ENCODE peak calls at places on chromosomes 12 and 14, in five cellular contexts. V is breast epithelium, O is K562, C is GM12878, H is HCT116. D is an unnamed sample. For H3K9me3, the result is how much of the 10 kb centered on the place peaks cover.

GRCh38 chr12:51238037-51238509 is 553 bp upstream of the DAZAP2 start:
- DNase-seq in C (no peak), O (no peak), H (no peak), V (no peak), D (peak)

GRCh38 chr12:72271741-72272661 is at the start of gene TRHDE:
- DNase-seq in C (no peak), H (no peak), V (no peak), O (no peak), D (no peak)

GRCh38 chr12:77167801-77168200 is 102.4 kb upstream of the E2F7 start:
- DNase-seq in H (no peak), V (no peak), O (no peak), C (no peak), D (no peak)

GRCh38 chr14:23539209-23539866 is 12.2 kb downstream of the ZFHX2 start:
- DNase-seq in O (peak), V (no peak), C (no peak), H (peak), D (no peak)

GRCh38 chr12:45216983-45217485 is 1.1 kb downstream of the ANO6 start:
- DNase-seq in H (no peak), O (no peak), V (no peak), C (no peak), D (no peak)

GRCh38 chr12:117098071-117098360 is 1.2 kb downstream of the TESC start:
- DNase-seq in O (no peak), H (no peak), V (no peak), C (no peak), D (no peak)

GRCh38 chr12:91744613-91745012 is 401.0 kb downstream of the BTG1 start:
- DNase-seq in H (no peak), O (no peak), V (no peak), C (no peak), D (no peak)

GRCh38 chr14:47674148-47674545 is 1.3 kb downstream of the MDGA2 start:
- DNase-seq in V (no peak), C (no peak), O (no peak), H (no peak), D (no peak)

GRCh38 chr12:42643881-42644579 is 54.5 kb upstream of the PRICKLE1 start:
- DNase-seq in V (no peak), C (no peak), H (no peak), O (no peak), D (no peak)

GRCh38 chr14:76919811-76920571 is 93.8 kb downstream of the LRRC74A start:
- DNase-seq in H (no peak), V (no peak), O (no peak), C (no peak), D (peak)

GRCh38 chr14:106491851-106492250 is 965.5 kb downstream of the TMEM121 start:
- DNase-seq in C (no peak), V (no peak), O (no peak), H (no peak), D (no peak)
- H3K9me3 ChIP-seq in C (under half), V (under half), O (under half), H (under half), D (under half)

GRCh38 chr12:6980075-6980474 is 9.4 kb downstream of the EMG1 start:
- DNase-seq in H (no peak), O (no peak), V (no peak), C (no peak), D (no peak)

GRCh38 chr12:6977653-6978052 is 6.9 kb downstream of the EMG1 start:
- DNase-seq in C (no peak), V (no peak), O (no peak), H (no peak), D (no peak)

GRCh38 chr12:6979453-6979852 is 8.7 kb downstream of the EMG1 start:
- DNase-seq in V (no peak), C (no peak), O (no peak), H (no peak), D (no peak)

GRCh38 chr12:6979021-6979420 is 8.3 kb downstream of the EMG1 start:
- DNase-seq in V (no peak), H (no peak), O (no peak), C (no peak), D (no peak)

DNA sequence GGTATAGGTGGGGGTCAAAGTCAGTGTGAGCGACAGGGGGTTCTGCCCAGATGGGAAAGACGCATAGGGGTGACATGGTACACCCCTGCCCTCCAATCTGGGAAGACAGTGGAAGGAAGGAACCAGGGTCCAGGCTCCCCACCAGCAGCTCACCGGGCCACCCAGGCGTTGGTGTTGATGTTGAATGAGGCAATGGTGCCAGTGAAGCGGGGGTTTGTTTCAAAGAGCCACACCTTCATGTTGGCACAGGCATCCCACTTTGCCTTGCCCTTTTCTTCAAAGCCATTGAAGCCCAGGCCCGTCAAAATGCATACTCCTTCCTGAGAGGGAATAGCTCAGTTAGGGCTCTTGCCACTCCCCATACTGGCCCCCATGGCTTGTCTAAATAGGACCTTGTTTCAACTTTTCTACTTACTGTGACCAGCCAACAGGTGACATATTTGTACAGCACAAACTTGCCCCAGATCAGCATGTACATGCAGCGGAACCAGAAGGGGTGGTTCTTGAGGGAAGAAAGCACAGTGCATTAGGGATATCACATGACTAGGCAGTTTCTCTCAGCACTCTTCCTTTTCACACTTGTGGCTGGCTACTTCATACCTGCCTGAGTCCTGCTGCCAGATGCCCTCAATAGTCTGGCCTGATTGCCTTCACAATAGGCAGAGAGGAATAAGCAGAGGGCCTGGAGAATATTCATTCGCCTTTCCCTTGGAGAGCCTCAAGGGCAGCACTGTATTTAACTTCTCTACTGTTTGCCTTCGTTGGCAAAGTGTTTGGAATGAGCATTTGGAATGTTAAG is 7.7 kb downstream of the EMG1 start:
- DNase-seq in C (no peak), V (no peak), O (no peak), H (no peak), D (no peak)
- TF ChIP-seq POLR2AphosphoS5 in C (no peak), V (no peak), O (peak), H (no peak), D (no peak)

GRCh38 chr12:22272596-22272995 is 61.9 kb downstream of the ST8SIA1 start:
- DNase-seq in H (no peak), V (no peak), O (no peak), C (no peak), D (no peak)

GRCh38 chr12:22271036-22271435 is 63.5 kb downstream of the ST8SIA1 start:
- DNase-seq in C (no peak), O (no peak), V (no peak), H (no peak), D (no peak)

GRCh38 chr12:22276846-22277245 is 57.7 kb downstream of the ST8SIA1 start:
- DNase-seq in H (no peak), C (no peak), V (no peak), O (no peak), D (no peak)

GRCh38 chr12:22275847-22276246 is 58.7 kb downstream of the ST8SIA1 start:
- DNase-seq in V (peak), O (no peak), C (no peak), H (no peak), D (peak)

GRCh38 chr12:22276313-22276712 is 58.2 kb downstream of the ST8SIA1 start:
- DNase-seq in C (no peak), V (no peak), H (no peak), O (no peak), D (no peak)
- H3K27ac ChIP-seq in C (no peak), V (peak), H (no peak), O (no peak), D (no peak)

GRCh38 chr12:133174901-133175300 is 6.4 kb upstream of the ZNF268 start:
- DNase-seq in O (no peak), H (no peak), C (no peak), V (no peak), D (no peak)
- H3K9me3 ChIP-seq in O (under half), H (under half), C (under half), V (under half), D (half or more)

DNA sequence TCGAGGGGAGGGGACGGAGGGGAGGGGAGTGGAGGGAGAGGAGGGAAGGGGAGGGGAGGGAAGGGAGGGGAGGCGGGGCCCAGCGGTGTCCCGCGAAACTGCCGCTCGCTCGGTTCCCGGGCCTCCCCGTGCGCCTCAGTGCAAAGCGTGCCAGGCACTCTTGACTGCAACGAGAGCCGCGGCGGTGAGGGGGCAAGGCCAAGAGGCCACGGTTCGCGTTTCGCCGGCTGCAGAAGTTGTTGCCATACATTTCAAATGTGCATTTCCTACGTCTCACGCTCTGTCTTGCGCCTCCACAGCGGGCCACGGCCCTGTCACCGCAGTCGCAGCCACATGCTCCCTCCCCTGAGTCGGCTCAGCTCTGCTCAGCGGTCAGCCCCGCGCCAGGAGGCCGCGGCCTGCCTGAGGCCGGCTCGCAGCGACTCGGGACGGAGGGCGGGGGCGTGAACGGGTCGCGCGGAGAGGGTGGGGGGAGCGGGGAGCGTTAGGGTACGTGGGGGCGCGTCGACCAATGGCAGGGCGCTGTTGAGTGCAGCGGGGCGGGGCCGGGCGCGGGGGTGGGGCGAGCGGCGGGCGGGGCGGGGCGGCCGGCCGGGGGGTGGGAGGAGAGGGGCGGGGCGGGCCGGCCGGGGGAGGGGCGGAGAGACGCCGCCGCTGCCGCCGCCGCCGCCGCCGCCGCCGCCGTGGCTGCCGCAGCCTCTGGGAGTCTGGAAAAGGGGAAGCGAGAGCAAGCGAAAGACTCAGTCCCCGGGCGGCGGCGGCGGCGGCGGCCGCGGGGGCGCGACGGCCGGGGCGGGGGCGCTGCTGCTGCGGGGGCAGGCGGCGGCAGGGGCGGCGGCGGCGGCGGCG is at the start of gene PPP2R5C:
- DNase-seq in V (peak), C (no peak), O (peak), H (peak), D (peak)
- TF ChIP-seq POLR2AphosphoS5 in V (peak), C (no peak), O (peak), H (no peak), D (peak)

GRCh38 chr12:27162229-27162537 is 79.8 kb upstream of the C12orf71 start:
- DNase-seq in H (no peak), V (no peak), O (no peak), C (no peak), D (no peak)
- H3K27ac ChIP-seq in H (no peak), V (no peak), O (no peak), C (peak), D (no peak)

DNA sequence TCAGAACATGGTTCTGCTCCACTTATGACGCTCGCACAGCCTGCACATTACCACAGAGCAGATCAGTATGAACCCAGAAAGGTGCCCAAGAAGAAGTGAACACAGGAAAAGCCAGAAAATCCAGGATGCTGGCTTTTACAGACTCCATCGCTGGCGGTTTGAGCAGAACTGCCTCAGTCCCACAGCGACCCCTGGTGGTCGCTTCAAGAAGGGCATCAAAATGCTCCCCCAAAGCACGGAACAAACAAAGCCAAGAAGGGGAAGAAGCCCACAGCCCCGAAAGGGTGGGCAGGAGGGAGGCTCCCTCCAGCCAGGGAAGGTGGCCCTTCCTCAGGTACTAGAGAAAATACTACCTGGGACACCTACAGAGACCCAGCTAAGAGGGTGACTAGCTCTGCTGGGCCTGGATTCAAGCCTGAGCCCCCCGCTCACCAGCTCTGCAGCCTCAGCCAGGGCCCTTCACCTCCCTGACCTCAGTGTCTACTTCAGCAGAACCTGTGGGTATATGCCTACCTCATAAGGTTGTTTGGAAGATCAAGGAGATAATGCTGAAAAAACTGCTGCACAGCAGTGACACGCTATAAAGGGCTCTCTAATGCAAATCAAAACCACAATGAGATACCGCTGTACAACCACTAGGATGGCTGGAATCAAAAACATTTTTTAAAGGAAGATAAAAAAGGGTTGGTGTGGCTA is 98.1 kb downstream of the NCOR2 start:
- DNase-seq in C (no peak), V (no peak), O (no peak), H (no peak), D (no peak)
- H3K9me3 ChIP-seq in C (under half), V (under half), O (under half), H (under half), D (under half)

D was measured in stomach.